ENCODE peak calls at places on chromosomes 3 and 15, in seven cellular contexts. F is colonic mucosa, H is endothelial cell of umbilical vein, Z is tibial artery, T is IMR-90, O is AG10803, U is hepatocyte. P is an unnamed sample.
A peak's percentile ranks its signal among the peaks of the same experiment; 100 is the strongest.

GRCh38 chr3:83941990-83942710 is 1016.6 kb upstream of the CADM2 start:
- DNase-seq in F (no peak), H (no peak), Z (no peak), T (no peak), O (no peak), U (no peak), P (no peak)

GRCh38 chr15:70186152-70186551 is 88.4 kb upstream of the TLE3 start:
- DNase-seq in F (no peak), H (no peak), Z (no peak), T (no peak), O (no peak), U (no peak), P (no peak)

GRCh38 chr3:125212509-125213372 is at the start of gene SLC12A8:
- DNase-seq in F (peak; percentile 66), H (no peak), Z (no peak), T (no peak), O (no peak), U (peak; percentile 47), P (no peak)

GRCh38 chr3:138898301-138898700 is 48.6 kb downstream of the FOXL2 start:
- DNase-seq in F (peak; percentile 38), H (peak; percentile 50), Z (no peak), T (peak; percentile 57), O (peak; percentile 75), U (no peak), P (peak; percentile 70)

GRCh38 chr3:58880182-58880581 is 169.6 kb downstream of the CFAP20DC start:
- DNase-seq in F (no peak), H (peak; percentile 31), Z (no peak), T (peak; percentile 77), O (no peak), U (no peak), P (peak; percentile 2)

GRCh38 chr15:63422891-63423290 is 41.2 kb upstream of the CA12 start:
- DNase-seq in F (no peak), H (no peak), Z (no peak), T (no peak), O (no peak), U (no peak), P (no peak)

GRCh38 chr3:5205165-5205941 is 17.8 kb downstream of the EDEM1 start:
- DNase-seq in F (no peak), H (no peak), Z (no peak), T (peak; percentile 85), O (peak; percentile 7), U (no peak), P (peak; percentile 71)

GRCh38 chr3:32391643-32392529 is at the start of gene CMTM7:
- DNase-seq in F (peak; percentile 79), H (peak; percentile 65), Z (peak; percentile 52), T (peak; percentile 35), O (peak; percentile 49), U (peak; percentile 81), P (peak; percentile 59)

GRCh38 chr3:20811631-20812030 is 625.6 kb upstream of the SGO1 start:
- DNase-seq in F (no peak), H (no peak), Z (no peak), T (no peak), O (peak; percentile 61), U (no peak), P (no peak)

GRCh38 chr3:123732447-123732846 is 147.6 kb upstream of the HACD2 start:
- DNase-seq in F (no peak), H (no peak), Z (no peak), T (peak; percentile 97), O (no peak), U (peak; percentile 45), P (peak; percentile 84)

GRCh38 chr3:46998852-46999515 is 19.5 kb downstream of the NBEAL2 start:
- DNase-seq in F (no peak), H (no peak), Z (no peak), T (no peak), O (no peak), U (no peak), P (no peak)

GRCh38 chr15:95684693-95685115 is 645.8 kb upstream of the NR2F2 start:
- DNase-seq in F (no peak), H (peak; percentile 97), Z (no peak), T (peak; percentile 93), O (peak; percentile 63), U (peak; percentile 48), P (peak; percentile 82)

GRCh38 chr3:182248349-182248880 is 536.7 kb downstream of the SOX2 start:
- DNase-seq in F (peak; percentile 18), H (no peak), Z (no peak), T (no peak), O (no peak), U (no peak), P (no peak)

GRCh38 chr3:176514297-176514696 is 683.0 kb downstream of the TBL1XR1 start:
- DNase-seq in F (no peak), H (peak; percentile 73), Z (no peak), T (peak; percentile 42), O (peak; percentile 42), U (peak; percentile 29), P (peak; percentile 8)

GRCh38 chr3:4866841-4867240 is 112.4 kb upstream of the BHLHE40 start:
- DNase-seq in F (peak; percentile 41), H (peak; percentile 82), Z (no peak), T (peak; percentile 30), O (peak; percentile 82), U (peak; percentile 51), P (peak; percentile 22)

GRCh38 chr3:126481808-126482502 is 6.3 kb upstream of the ZXDC start:
- DNase-seq in F (peak; percentile 56), H (no peak), Z (peak; percentile 46), T (peak; percentile 27), O (peak; percentile 66), U (peak; percentile 66), P (peak; percentile 6)

GRCh38 chr15:82176528-82176927 is 86.0 kb downstream of the EFL1 start:
- DNase-seq in F (no peak), H (no peak), Z (no peak), T (no peak), O (no peak), U (no peak), P (no peak)
- TF ChIP-seq CTCF in F (no peak), H (no peak), Z (no peak), T (no peak), O (peak; percentile 4), U (no peak), P (no peak)

GRCh38 chr3:50570508-50571279 is 1.4 kb downstream of the HEMK1 start:
- DNase-seq in F (no peak), H (no peak), Z (no peak), T (no peak), O (no peak), U (no peak), P (no peak)
- H3K4me3 ChIP-seq in F (no peak overlapping the region), H (no peak overlapping the region), Z (no peak overlapping the region), T (no peak overlapping the region), O (peak overlapping the region; percentile 97), U (no peak overlapping the region), P (peak overlapping the region; percentile 77)

GRCh38 chr15:90905306-90906180 is 2.4 kb downstream of the MAN2A2 start:
- DNase-seq in F (no peak), H (no peak), Z (no peak), T (no peak), O (no peak), U (no peak), P (no peak)

GRCh38 chr15:90904746-90905145 is 1.6 kb downstream of the MAN2A2 start:
- DNase-seq in F (no peak), H (no peak), Z (no peak), T (no peak), O (no peak), U (no peak), P (no peak)

GRCh38 chr15:90902996-90903732 is at the start of gene MAN2A2:
- DNase-seq in F (peak; percentile 87), H (peak; percentile 52), Z (no peak), T (peak; percentile 39), O (peak; percentile 27), U (peak; percentile 79), P (peak; percentile 32)

GRCh38 chr15:90902656-90902995 is 476 bp upstream of the MAN2A2 start:
- DNase-seq in F (no peak), H (no peak), Z (no peak), T (no peak), O (no peak), U (no peak), P (no peak)

DNA sequence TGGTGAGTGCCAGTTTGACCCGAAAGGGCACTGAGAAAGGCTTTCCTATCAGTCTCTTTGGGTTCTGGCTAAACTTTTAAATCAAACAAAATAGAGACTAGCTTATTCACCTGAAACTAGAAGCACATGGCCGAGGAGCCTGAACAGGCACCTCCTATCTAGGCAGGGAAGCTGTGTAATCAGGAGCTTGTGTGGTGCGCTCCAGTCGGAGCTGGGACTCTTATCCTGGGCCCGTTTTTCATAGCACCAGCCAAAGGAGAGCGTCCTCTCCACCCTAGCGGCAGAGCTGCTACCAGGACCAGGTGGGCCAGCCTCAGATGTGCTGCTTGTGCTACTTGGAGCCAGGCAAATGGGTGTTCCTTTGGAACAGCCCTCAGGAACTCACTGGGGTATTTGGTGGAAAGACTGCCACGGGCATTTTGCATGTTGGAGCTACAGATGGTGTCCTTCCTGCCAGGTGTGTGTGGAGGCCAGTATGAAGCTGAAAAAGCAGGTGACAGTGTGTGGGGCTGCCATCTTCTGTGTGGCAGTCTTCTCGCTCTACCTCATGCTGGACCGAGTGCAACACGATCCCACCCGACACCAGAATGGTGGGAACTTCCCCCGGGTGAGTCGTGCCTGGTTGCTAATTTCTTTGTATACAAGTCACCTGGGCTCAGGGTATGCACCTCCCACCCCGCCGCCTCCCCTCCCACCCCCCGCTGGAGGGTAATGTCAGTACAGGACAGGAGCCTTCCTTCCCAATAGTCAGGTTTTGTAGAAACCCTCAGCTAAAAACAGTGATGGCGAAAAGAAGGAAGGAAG is 833 bp downstream of the MAN2A2 start:
- DNase-seq in F (peak; percentile 41), H (no peak), Z (no peak), T (no peak), O (no peak), U (peak; percentile 54), P (no peak)
- TF ChIP-seq CTCF in F (no peak), H (no peak), Z (no peak), T (no peak), O (no peak), U (no peak), P (no peak)

DNA sequence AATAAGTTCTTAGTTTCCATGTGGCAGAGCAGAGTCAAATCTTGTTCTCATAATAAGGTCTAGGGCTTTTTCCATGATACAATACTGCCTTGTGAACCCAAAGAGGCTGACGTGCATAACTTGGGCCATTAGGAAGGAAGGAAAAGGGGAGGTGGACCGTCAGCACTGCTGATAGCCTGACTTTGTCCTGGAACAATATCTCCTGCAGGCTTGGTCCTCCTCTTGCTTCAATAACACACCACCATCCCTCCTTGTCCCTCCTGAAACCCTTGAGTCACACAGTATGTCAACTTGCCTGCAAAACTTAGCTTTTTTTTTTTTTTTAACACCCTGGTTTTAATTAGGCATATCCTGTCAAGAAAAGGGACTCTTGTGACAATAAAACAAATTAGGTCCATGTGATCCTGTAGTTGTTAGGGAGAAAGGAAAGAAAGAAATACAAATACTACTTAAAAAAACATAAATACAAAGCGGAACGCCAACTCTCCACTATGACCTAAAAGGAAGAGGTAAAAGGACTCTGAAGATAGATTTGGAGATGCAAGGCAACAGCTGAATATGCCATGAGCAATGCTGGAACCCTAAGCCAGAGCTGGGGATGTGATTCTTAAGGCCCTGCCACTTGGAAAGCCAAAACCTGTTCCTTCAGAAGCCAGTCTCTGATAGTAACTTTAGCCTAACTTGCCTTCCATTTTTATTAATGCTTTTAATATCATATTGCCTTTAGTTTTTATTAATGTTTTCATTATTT is 67.0 kb downstream of the WWTR1 start:
- DNase-seq in F (no peak), H (peak; percentile 89), Z (no peak), T (no peak), O (no peak), U (no peak), P (no peak)
- H3K4me3 ChIP-seq in F (no peak overlapping the region), H (no peak overlapping the region), Z (no peak overlapping the region), T (no peak overlapping the region), O (no peak overlapping the region), U (no peak overlapping the region), P (no peak overlapping the region)

GRCh38 chr3:110965976-110966375 is 105.6 kb upstream of the NECTIN3 start:
- DNase-seq in F (no peak), H (no peak), Z (no peak), T (no peak), O (no peak), U (no peak), P (no peak)
- TF ChIP-seq CTCF in F (no peak), H (no peak), Z (no peak), T (no peak), O (no peak), U (no peak), P (no peak)

P was measured in astrocyte of the spinal cord.